ENCODE peak calls at places on chromosomes 4 and X, in nine cellular contexts. One of them, this sample, is unnamed.

GRCh38 chr4:6343950-6344408 is 74.3 kb downstream of the WFS1 start:
- DNase-seq in thyroid gland: no peak
- DNase-seq in HepG2: peak; percentile 54
- DNase-seq in esophagus squamous epithelium: no peak
- DNase-seq in tibial nerve: no peak
- DNase-seq in stomach: peak; percentile 65
- DNase-seq in uterus: no peak
- DNase-seq in body of pancreas: peak; percentile 46
- DNase-seq in heart left ventricle: no peak
- DNase-seq in this sample: peak; percentile 98

GRCh38 chr4:109850601-109851000 is 2.7 kb downstream of the LRIT3 start:
- DNase-seq in HepG2: no peak
- DNase-seq in body of pancreas: peak; percentile 61
- DNase-seq in stomach: no peak
- DNase-seq in uterus: no peak
- DNase-seq in thyroid gland: no peak
- DNase-seq in esophagus squamous epithelium: no peak
- DNase-seq in heart left ventricle: no peak
- DNase-seq in tibial nerve: no peak
- DNase-seq in this sample: no peak

GRCh38 chr4:544386-545105 is 31.5 kb downstream of the TMEM271 start:
- DNase-seq in stomach: no peak
- DNase-seq in HepG2: no peak
- DNase-seq in tibial nerve: no peak
- DNase-seq in thyroid gland: no peak
- DNase-seq in body of pancreas: no peak
- DNase-seq in uterus: no peak
- DNase-seq in esophagus squamous epithelium: no peak
- DNase-seq in heart left ventricle: no peak
- DNase-seq in this sample: no peak

GRCh38 chr4:16617416-16617815 is 281.0 kb downstream of the LDB2 start:
- DNase-seq in esophagus squamous epithelium: no peak
- DNase-seq in body of pancreas: no peak
- DNase-seq in HepG2: no peak
- DNase-seq in stomach: no peak
- DNase-seq in heart left ventricle: no peak
- DNase-seq in thyroid gland: no peak
- DNase-seq in uterus: peak; percentile 66
- DNase-seq in tibial nerve: no peak
- DNase-seq in this sample: no peak

GRCh38 chr4:1763070-1763549 is 30.0 kb upstream of the FGFR3 start:
- DNase-seq in thyroid gland: no peak
- DNase-seq in body of pancreas: no peak
- DNase-seq in heart left ventricle: no peak
- DNase-seq in stomach: no peak
- DNase-seq in HepG2: no peak
- DNase-seq in tibial nerve: no peak
- DNase-seq in esophagus squamous epithelium: no peak
- DNase-seq in uterus: no peak
- DNase-seq in this sample: no peak

GRCh38 chrX:24590111-24590510 is 57.0 kb downstream of the PCYT1B start:
- DNase-seq in thyroid gland: no peak
- DNase-seq in esophagus squamous epithelium: no peak
- DNase-seq in stomach: no peak
- DNase-seq in body of pancreas: no peak
- DNase-seq in HepG2: no peak
- DNase-seq in tibial nerve: no peak
- DNase-seq in uterus: no peak
- DNase-seq in heart left ventricle: no peak
- DNase-seq in this sample: no peak

GRCh38 chr4:52837716-52838558 is 24.2 kb upstream of the RASL11B start:
- DNase-seq in body of pancreas: peak; percentile 31
- DNase-seq in thyroid gland: no peak
- DNase-seq in HepG2: peak; percentile 31
- DNase-seq in esophagus squamous epithelium: no peak
- DNase-seq in stomach: no peak
- DNase-seq in tibial nerve: no peak
- DNase-seq in uterus: no peak
- DNase-seq in heart left ventricle: no peak
- DNase-seq in this sample: peak; percentile 50

GRCh38 chrX:39900788-39901170 is 197.0 kb downstream of the BCOR start:
- DNase-seq in HepG2: no peak
- DNase-seq in body of pancreas: no peak
- DNase-seq in tibial nerve: no peak
- DNase-seq in uterus: no peak
- DNase-seq in heart left ventricle: no peak
- DNase-seq in esophagus squamous epithelium: no peak
- DNase-seq in thyroid gland: peak; percentile 33
- DNase-seq in stomach: no peak
- DNase-seq in this sample: no peak

GRCh38 chr4:69858683-69859082 is 1.3 kb downstream of the SULT1E1 start:
- DNase-seq in heart left ventricle: no peak
- DNase-seq in tibial nerve: no peak
- DNase-seq in esophagus squamous epithelium: no peak
- DNase-seq in body of pancreas: no peak
- DNase-seq in thyroid gland: no peak
- DNase-seq in HepG2: no peak
- DNase-seq in uterus: no peak
- DNase-seq in stomach: no peak
- DNase-seq in this sample: no peak
- TF ChIP-seq POLR2A in heart left ventricle: no peak
- TF ChIP-seq POLR2A in tibial nerve: no peak
- TF ChIP-seq POLR2A in esophagus squamous epithelium: no peak
- TF ChIP-seq POLR2A in body of pancreas: no peak
- TF ChIP-seq POLR2A in thyroid gland: no peak
- TF ChIP-seq POLR2A in HepG2: no peak
- TF ChIP-seq POLR2A in uterus: no peak
- TF ChIP-seq POLR2A in stomach: no peak
- TF ChIP-seq POLR2A in this sample: no peak

GRCh38 chr4:101201421-101201820 is 145.9 kb downstream of the PPP3CA start:
- DNase-seq in esophagus squamous epithelium: no peak
- DNase-seq in HepG2: no peak
- DNase-seq in stomach: no peak
- DNase-seq in uterus: no peak
- DNase-seq in tibial nerve: no peak
- DNase-seq in body of pancreas: no peak
- DNase-seq in heart left ventricle: no peak
- DNase-seq in thyroid gland: no peak
- DNase-seq in this sample: no peak

GRCh38 chr4:101198741-101199339 is 148.5 kb downstream of the PPP3CA start:
- DNase-seq in tibial nerve: no peak
- DNase-seq in uterus: no peak
- DNase-seq in esophagus squamous epithelium: no peak
- DNase-seq in stomach: no peak
- DNase-seq in body of pancreas: no peak
- DNase-seq in HepG2: peak; percentile 20
- DNase-seq in thyroid gland: no peak
- DNase-seq in heart left ventricle: no peak
- DNase-seq in this sample: no peak

GRCh38 chr4:101197350-101197749 is 150.0 kb downstream of the PPP3CA start:
- DNase-seq in body of pancreas: no peak
- DNase-seq in uterus: no peak
- DNase-seq in esophagus squamous epithelium: no peak
- DNase-seq in tibial nerve: no peak
- DNase-seq in thyroid gland: no peak
- DNase-seq in HepG2: peak; percentile 57
- DNase-seq in heart left ventricle: no peak
- DNase-seq in stomach: no peak
- DNase-seq in this sample: no peak

GRCh38 chr4:101199507-101200285 is 147.6 kb downstream of the PPP3CA start:
- DNase-seq in body of pancreas: no peak
- DNase-seq in tibial nerve: no peak
- DNase-seq in heart left ventricle: no peak
- DNase-seq in stomach: no peak
- DNase-seq in thyroid gland: no peak
- DNase-seq in HepG2: no peak
- DNase-seq in uterus: no peak
- DNase-seq in esophagus squamous epithelium: no peak
- DNase-seq in this sample: no peak

GRCh38 chr4:101200561-101200960 is 146.8 kb downstream of the PPP3CA start:
- DNase-seq in body of pancreas: no peak
- DNase-seq in stomach: no peak
- DNase-seq in esophagus squamous epithelium: no peak
- DNase-seq in tibial nerve: no peak
- DNase-seq in heart left ventricle: no peak
- DNase-seq in thyroid gland: no peak
- DNase-seq in HepG2: peak; percentile 48
- DNase-seq in uterus: no peak
- DNase-seq in this sample: no peak
- TF ChIP-seq POLR2A in body of pancreas: no peak
- TF ChIP-seq POLR2A in stomach: no peak
- TF ChIP-seq POLR2A in esophagus squamous epithelium: no peak
- TF ChIP-seq POLR2A in tibial nerve: no peak
- TF ChIP-seq POLR2A in heart left ventricle: no peak
- TF ChIP-seq POLR2A in thyroid gland: no peak
- TF ChIP-seq POLR2A in HepG2: no peak
- TF ChIP-seq POLR2A in uterus: no peak
- TF ChIP-seq POLR2A in this sample: no peak

DNA sequence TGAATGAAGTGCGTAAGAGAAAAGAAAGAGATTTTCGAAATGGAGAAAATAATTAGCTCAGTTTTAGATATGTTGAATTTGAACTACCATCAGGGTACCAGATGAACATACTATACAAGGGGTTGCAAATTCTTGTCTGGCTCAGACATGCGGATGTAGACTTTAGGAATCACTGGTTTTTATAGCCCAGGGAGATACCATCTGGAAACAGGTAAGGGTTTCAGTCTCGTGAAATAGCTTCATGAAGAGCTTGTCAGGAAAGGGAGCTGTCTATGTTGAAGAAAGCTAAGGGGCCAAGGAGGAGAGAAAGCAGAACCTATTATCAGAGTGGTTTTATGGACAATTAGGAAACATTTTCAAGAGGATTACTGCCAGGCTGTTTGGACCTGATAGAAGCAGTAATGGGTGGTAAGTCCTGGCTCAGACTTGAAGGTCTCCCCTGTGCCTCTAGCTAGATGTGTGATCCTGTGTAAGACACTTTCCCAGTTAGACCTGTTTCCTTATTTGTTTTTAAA is 6.7 kb downstream of the RAB9A start:
- DNase-seq in stomach: no peak
- DNase-seq in HepG2: no peak
- DNase-seq in esophagus squamous epithelium: no peak
- DNase-seq in thyroid gland: no peak
- DNase-seq in heart left ventricle: no peak
- DNase-seq in body of pancreas: no peak
- DNase-seq in uterus: no peak
- DNase-seq in tibial nerve: no peak
- DNase-seq in this sample: no peak
- TF ChIP-seq POLR2A in stomach: no peak
- TF ChIP-seq POLR2A in HepG2: no peak
- TF ChIP-seq POLR2A in esophagus squamous epithelium: no peak
- TF ChIP-seq POLR2A in thyroid gland: no peak
- TF ChIP-seq POLR2A in heart left ventricle: no peak
- TF ChIP-seq POLR2A in body of pancreas: no peak
- TF ChIP-seq POLR2A in uterus: no peak
- TF ChIP-seq POLR2A in tibial nerve: no peak
- TF ChIP-seq POLR2A in this sample: no peak

DNA sequence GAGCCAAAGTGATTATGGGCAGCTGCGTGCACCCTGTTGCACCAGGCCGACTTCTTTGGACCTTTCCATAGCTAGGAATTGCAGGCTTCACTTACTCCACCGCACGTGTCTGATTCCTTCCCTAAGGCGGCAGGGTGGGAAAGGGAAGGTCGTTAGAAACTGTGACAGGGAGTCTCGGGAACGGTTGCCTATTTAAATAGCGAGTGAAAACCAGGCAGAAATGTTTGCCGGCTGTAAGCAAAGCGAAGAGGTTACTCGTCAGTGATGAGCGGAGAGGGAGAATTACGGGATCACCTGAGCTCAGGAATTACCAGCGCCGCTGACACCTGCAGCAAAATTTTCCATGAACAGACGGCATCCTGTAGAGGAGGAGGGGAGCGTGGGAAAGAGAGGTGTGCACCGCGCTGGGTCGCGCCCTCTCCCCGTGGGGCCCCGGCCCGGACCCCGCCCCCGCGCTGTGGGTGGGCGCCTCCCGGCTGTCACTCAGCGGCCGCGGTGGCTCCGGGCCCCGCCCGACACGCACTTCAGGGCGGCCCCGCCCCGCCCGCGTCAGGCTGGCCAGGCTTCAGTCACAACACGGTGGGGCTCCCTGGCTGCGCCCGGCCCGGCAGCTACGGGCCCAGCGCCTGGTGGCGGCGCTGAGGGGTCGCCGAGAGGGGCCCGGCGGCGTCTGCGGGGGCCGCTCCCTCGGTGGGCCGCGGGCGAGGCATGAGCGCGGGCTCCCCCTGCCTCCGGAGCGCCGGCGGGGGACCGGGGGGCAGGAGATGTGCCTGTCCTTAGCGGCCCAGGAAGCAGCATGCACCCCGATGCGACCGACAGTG is at the start of gene SNX25:
- DNase-seq in body of pancreas: peak; percentile 97
- DNase-seq in esophagus squamous epithelium: peak; percentile 14
- DNase-seq in thyroid gland: peak; percentile 94
- DNase-seq in tibial nerve: peak; percentile 70
- DNase-seq in HepG2: peak; percentile 73
- DNase-seq in uterus: peak; percentile 70
- DNase-seq in heart left ventricle: peak; percentile 91
- DNase-seq in stomach: peak; percentile 89
- DNase-seq in this sample: peak; percentile 53
- TF ChIP-seq POLR2A in body of pancreas: peak; percentile 75
- TF ChIP-seq POLR2A in esophagus squamous epithelium: peak; percentile 76
- TF ChIP-seq POLR2A in thyroid gland: peak; percentile 98
- TF ChIP-seq POLR2A in tibial nerve: peak; percentile 96
- TF ChIP-seq POLR2A in HepG2: peak; percentile 6
- TF ChIP-seq POLR2A in uterus: peak; percentile 94
- TF ChIP-seq POLR2A in heart left ventricle: peak; percentile 76
- TF ChIP-seq POLR2A in stomach: no peak
- TF ChIP-seq POLR2A in this sample: peak; percentile 77

GRCh38 chrX:16771483-16772398 is 14.5 kb upstream of the TXLNG start:
- DNase-seq in uterus: no peak
- DNase-seq in heart left ventricle: no peak
- DNase-seq in thyroid gland: peak; percentile 28
- DNase-seq in tibial nerve: no peak
- DNase-seq in HepG2: peak; percentile 86
- DNase-seq in esophagus squamous epithelium: no peak
- DNase-seq in body of pancreas: no peak
- DNase-seq in stomach: no peak
- DNase-seq in this sample: no peak
- TF ChIP-seq POLR2A in uterus: no peak
- TF ChIP-seq POLR2A in heart left ventricle: no peak
- TF ChIP-seq POLR2A in thyroid gland: no peak
- TF ChIP-seq POLR2A in tibial nerve: no peak
- TF ChIP-seq POLR2A in HepG2: peak; percentile 99
- TF ChIP-seq POLR2A in esophagus squamous epithelium: no peak
- TF ChIP-seq POLR2A in body of pancreas: no peak
- TF ChIP-seq POLR2A in stomach: no peak
- TF ChIP-seq POLR2A in this sample: peak; percentile 76

GRCh38 chr4:2942532-2943363 is 20.5 kb downstream of the NOP14 start:
- DNase-seq in esophagus squamous epithelium: no peak
- DNase-seq in thyroid gland: peak; percentile 80
- DNase-seq in HepG2: no peak
- DNase-seq in heart left ventricle: no peak
- DNase-seq in tibial nerve: no peak
- DNase-seq in body of pancreas: no peak
- DNase-seq in uterus: no peak
- DNase-seq in stomach: peak; percentile 76
- DNase-seq in this sample: no peak
- TF ChIP-seq POLR2A in esophagus squamous epithelium: no peak
- TF ChIP-seq POLR2A in thyroid gland: no peak
- TF ChIP-seq POLR2A in HepG2: no peak
- TF ChIP-seq POLR2A in heart left ventricle: no peak
- TF ChIP-seq POLR2A in tibial nerve: no peak
- TF ChIP-seq POLR2A in body of pancreas: no peak
- TF ChIP-seq POLR2A in uterus: no peak
- TF ChIP-seq POLR2A in stomach: no peak
- TF ChIP-seq POLR2A in this sample: no peak

GRCh38 chr4:13355036-13355910 is 128.9 kb downstream of the RAB28 start:
- DNase-seq in body of pancreas: no peak
- DNase-seq in thyroid gland: no peak
- DNase-seq in tibial nerve: no peak
- DNase-seq in uterus: no peak
- DNase-seq in esophagus squamous epithelium: no peak
- DNase-seq in stomach: no peak
- DNase-seq in HepG2: no peak
- DNase-seq in heart left ventricle: no peak
- DNase-seq in this sample: no peak
- TF ChIP-seq POLR2A in body of pancreas: no peak
- TF ChIP-seq POLR2A in thyroid gland: no peak
- TF ChIP-seq POLR2A in tibial nerve: no peak
- TF ChIP-seq POLR2A in uterus: no peak
- TF ChIP-seq POLR2A in esophagus squamous epithelium: no peak
- TF ChIP-seq POLR2A in stomach: no peak
- TF ChIP-seq POLR2A in HepG2: no peak
- TF ChIP-seq POLR2A in heart left ventricle: no peak
- TF ChIP-seq POLR2A in this sample: no peak